ENCODE peak calls at places on chromosomes 1 and 21, in nine cellular contexts. Y is activated naive CD8-positive, alpha-beta T cell treated with anti-CD3 and anti-CD28 coated beads, Interleukin-2, amount 50 U/mL, for 24 hours; D is mucosa of descending colon; W is heart left ventricle; O is activated CD8-positive, alpha-beta memory T cell treated with anti-CD3 and anti-CD28 coated beads, Interleukin-2, amount 10 ng/mL, durations not matched to agents 7 days and 5 days; B is gastroesophageal sphincter; C is heart right ventricle; S is DND-41; V is right lobe of liver. P is an unnamed sample.

GRCh38 chr21:35138665-35139381 is 89.7 kb upstream of the RUNX1 start:
- ATAC-seq in S (peak), O (peak), V (no peak), B (no peak), Y (peak), D (peak), W (no peak), C (no peak), P (peak)

GRCh38 chr1:47759581-47760247 is 237.5 kb downstream of the TRABD2B start:
- ATAC-seq in V (no peak), B (no peak), W (no peak), C (no peak), D (no peak), Y (no peak), O (no peak), S (no peak), P (no peak)

GRCh38 chr1:38336961-38337360 is 290.4 kb upstream of the POU3F1 start:
- ATAC-seq in O (no peak), B (no peak), W (no peak), Y (no peak), S (no peak), C (no peak), V (no peak), D (no peak), P (no peak)

GRCh38 chr1:203291201-203292096 is 13.9 kb upstream of the BTG2 start:
- ATAC-seq in V (peak), O (no peak), D (peak), W (no peak), Y (no peak), B (no peak), C (no peak), S (no peak), P (peak)

GRCh38 chr1:154856544-154856943 is 13.5 kb downstream of the KCNN3 start:
- ATAC-seq in Y (peak), C (no peak), V (no peak), O (no peak), S (no peak), B (no peak), W (no peak), D (no peak), P (no peak)

GRCh38 chr1:236144446-236145150 is 2.3 kb downstream of the GPR137B start:
- ATAC-seq in C (peak), W (peak), B (no peak), Y (no peak), S (no peak), D (no peak), V (no peak), O (no peak), P (no peak)

GRCh38 chr1:165882168-165882837 is 54.9 kb downstream of the UCK2 start:
- ATAC-seq in S (no peak), B (no peak), Y (no peak), D (no peak), W (no peak), V (no peak), O (no peak), C (no peak), P (no peak)

GRCh38 chr1:160741092-160741501 is 2.0 kb downstream of the SLAMF7 start:
- ATAC-seq in B (no peak), D (no peak), V (no peak), O (peak), W (no peak), C (no peak), Y (peak), S (no peak), P (no peak)

GRCh38 chr1:181062800-181063428 is 25.6 kb upstream of the IER5 start:
- ATAC-seq in C (peak), Y (peak), O (peak), W (no peak), V (peak), D (peak), B (no peak), S (peak), P (peak)

GRCh38 chr21:41098481-41098880 is 69.5 kb upstream of the BACE2 start:
- ATAC-seq in V (no peak), W (no peak), S (no peak), Y (no peak), O (no peak), D (no peak), B (peak), C (no peak), P (no peak)

GRCh38 chr1:228927947-228928898 is 192.9 kb downstream of the RHOU start:
- ATAC-seq in O (peak), W (no peak), C (no peak), S (no peak), D (no peak), Y (peak), B (no peak), V (no peak), P (no peak)

GRCh38 chr21:44929242-44929798 is 8.6 kb upstream of the ITGB2 start:
- ATAC-seq in O (no peak), C (no peak), B (no peak), S (no peak), D (no peak), W (no peak), V (no peak), Y (no peak), P (no peak)

GRCh38 chr1:92922378-92923035 is 38.8 kb downstream of the DIPK1A start:
- ATAC-seq in S (no peak), W (no peak), D (no peak), C (peak), B (no peak), V (peak), Y (no peak), O (no peak), P (no peak)

P was measured in esophagus mucosa.